ENCODE peak calls at places on chromosomes 12 and 14, in ten cellular contexts. One of them, this sample, is unnamed.
A peak's percentile ranks its signal among the peaks of the same experiment; 100 is the strongest.

GRCh38 chr14:44961151-44961729 is 507 bp downstream of the KLHL28 start:
- DNase-seq in GM13976: peak; percentile 48
- DNase-seq in B cell: peak; percentile 65
- DNase-seq in AG10803: peak; percentile 70
- DNase-seq in left ventricle myocardium inferior: peak; percentile 54
- DNase-seq in lower leg skin: peak; percentile 91
- DNase-seq in A549: peak; percentile 66
- DNase-seq in stomach: peak; percentile 51
- DNase-seq in BE2C: peak; percentile 57
- DNase-seq in choroid plexus epithelial cell: peak; percentile 77
- DNase-seq in this sample: no peak

GRCh38 chr14:90053044-90053443 is 8.8 kb upstream of the KCNK13 start:
- DNase-seq in GM13976: no peak
- DNase-seq in B cell: no peak
- DNase-seq in AG10803: peak; percentile 27
- DNase-seq in left ventricle myocardium inferior: no peak
- DNase-seq in lower leg skin: no peak
- DNase-seq in A549: no peak
- DNase-seq in stomach: no peak
- DNase-seq in BE2C: no peak
- DNase-seq in choroid plexus epithelial cell: no peak
- DNase-seq in this sample: no peak

GRCh38 chr12:57488397-57489156 is 709 bp downstream of the MARS1 start:
- DNase-seq in GM13976: no peak
- DNase-seq in B cell: no peak
- DNase-seq in AG10803: no peak
- DNase-seq in left ventricle myocardium inferior: no peak
- DNase-seq in lower leg skin: no peak
- DNase-seq in A549: no peak
- DNase-seq in stomach: no peak
- DNase-seq in BE2C: no peak
- DNase-seq in choroid plexus epithelial cell: peak; percentile 39
- DNase-seq in this sample: no peak

GRCh38 chr12:57504033-57504432 is 16.2 kb downstream of the MARS1 start:
- DNase-seq in GM13976: no peak
- DNase-seq in B cell: no peak
- DNase-seq in AG10803: no peak
- DNase-seq in left ventricle myocardium inferior: no peak
- DNase-seq in lower leg skin: no peak
- DNase-seq in A549: no peak
- DNase-seq in stomach: no peak
- DNase-seq in BE2C: no peak
- DNase-seq in choroid plexus epithelial cell: no peak
- DNase-seq in this sample: no peak

GRCh38 chr12:39682689-39683477 is 63.3 kb upstream of the ABCD2 start:
- DNase-seq in GM13976: no peak
- DNase-seq in B cell: no peak
- DNase-seq in AG10803: no peak
- DNase-seq in left ventricle myocardium inferior: no peak
- DNase-seq in lower leg skin: no peak
- DNase-seq in A549: no peak
- DNase-seq in stomach: no peak
- DNase-seq in BE2C: no peak
- DNase-seq in choroid plexus epithelial cell: no peak
- DNase-seq in this sample: no peak

GRCh38 chr12:46557539-46558373 is 185.2 kb upstream of the SLC38A2 start:
- DNase-seq in GM13976: no peak
- DNase-seq in B cell: no peak
- DNase-seq in AG10803: peak; percentile 88
- DNase-seq in left ventricle myocardium inferior: no peak
- DNase-seq in lower leg skin: no peak
- DNase-seq in A549: no peak
- DNase-seq in stomach: no peak
- DNase-seq in BE2C: no peak
- DNase-seq in choroid plexus epithelial cell: peak; percentile 53
- DNase-seq in this sample: no peak

GRCh38 chr14:52835122-52835903 is 43.9 kb upstream of the GNPNAT1 start:
- DNase-seq in GM13976: no peak
- DNase-seq in B cell: no peak
- DNase-seq in AG10803: peak; percentile 45
- DNase-seq in left ventricle myocardium inferior: no peak
- DNase-seq in lower leg skin: no peak
- DNase-seq in A549: peak; percentile 66
- DNase-seq in stomach: no peak
- DNase-seq in BE2C: peak; percentile 87
- DNase-seq in choroid plexus epithelial cell: peak; percentile 73
- DNase-seq in this sample: no peak

GRCh38 chr12:22500100-22500499 is 44.2 kb downstream of the C2CD5 start:
- DNase-seq in GM13976: no peak
- DNase-seq in B cell: no peak
- DNase-seq in AG10803: no peak
- DNase-seq in left ventricle myocardium inferior: no peak
- DNase-seq in lower leg skin: no peak
- DNase-seq in A549: no peak
- DNase-seq in stomach: no peak
- DNase-seq in BE2C: no peak
- DNase-seq in choroid plexus epithelial cell: no peak
- DNase-seq in this sample: no peak

GRCh38 chr14:53894456-53894855 is 62.2 kb downstream of the BMP4 start:
- DNase-seq in GM13976: peak; percentile 50
- DNase-seq in B cell: no peak
- DNase-seq in AG10803: peak; percentile 71
- DNase-seq in left ventricle myocardium inferior: no peak
- DNase-seq in lower leg skin: no peak
- DNase-seq in A549: no peak
- DNase-seq in stomach: no peak
- DNase-seq in BE2C: no peak
- DNase-seq in choroid plexus epithelial cell: peak; percentile 49
- DNase-seq in this sample: no peak

GRCh38 chr12:92144631-92145480 is 790 bp downstream of the BTG1 start:
- DNase-seq in GM13976: no peak
- DNase-seq in B cell: peak; percentile 60
- DNase-seq in AG10803: peak; percentile 55
- DNase-seq in left ventricle myocardium inferior: peak; percentile 44
- DNase-seq in lower leg skin: peak; percentile 91
- DNase-seq in A549: no peak
- DNase-seq in stomach: peak; percentile 74
- DNase-seq in BE2C: peak; percentile 58
- DNase-seq in choroid plexus epithelial cell: no peak
- DNase-seq in this sample: peak; percentile 66
- TF ChIP-seq CTCF in GM13976: no peak
- TF ChIP-seq CTCF in B cell: no peak
- TF ChIP-seq CTCF in AG10803: no peak
- TF ChIP-seq CTCF in left ventricle myocardium inferior: peak; percentile 8
- TF ChIP-seq CTCF in lower leg skin: no peak
- TF ChIP-seq CTCF in A549: no peak
- TF ChIP-seq CTCF in stomach: no peak
- TF ChIP-seq CTCF in BE2C: no peak
- TF ChIP-seq CTCF in choroid plexus epithelial cell: peak; percentile 23
- TF ChIP-seq CTCF in this sample: no peak

GRCh38 chr12:7833831-7834230 is 38.9 kb downstream of the SLC2A14 start:
- DNase-seq in GM13976: no peak
- DNase-seq in B cell: no peak
- DNase-seq in AG10803: no peak
- DNase-seq in left ventricle myocardium inferior: no peak
- DNase-seq in lower leg skin: no peak
- DNase-seq in A549: no peak
- DNase-seq in stomach: no peak
- DNase-seq in BE2C: no peak
- DNase-seq in choroid plexus epithelial cell: no peak
- DNase-seq in this sample: no peak

GRCh38 chr12:7835766-7836165 is 36.9 kb downstream of the SLC2A14 start:
- DNase-seq in GM13976: no peak
- DNase-seq in B cell: no peak
- DNase-seq in AG10803: no peak
- DNase-seq in left ventricle myocardium inferior: no peak
- DNase-seq in lower leg skin: no peak
- DNase-seq in A549: no peak
- DNase-seq in stomach: no peak
- DNase-seq in BE2C: no peak
- DNase-seq in choroid plexus epithelial cell: no peak
- DNase-seq in this sample: no peak

GRCh38 chr12:7835116-7835515 is 37.6 kb downstream of the SLC2A14 start:
- DNase-seq in GM13976: no peak
- DNase-seq in B cell: no peak
- DNase-seq in AG10803: no peak
- DNase-seq in left ventricle myocardium inferior: no peak
- DNase-seq in lower leg skin: no peak
- DNase-seq in A549: no peak
- DNase-seq in stomach: no peak
- DNase-seq in BE2C: no peak
- DNase-seq in choroid plexus epithelial cell: no peak
- DNase-seq in this sample: no peak

GRCh38 chr12:7834701-7835100 is 38.0 kb downstream of the SLC2A14 start:
- DNase-seq in GM13976: no peak
- DNase-seq in B cell: no peak
- DNase-seq in AG10803: no peak
- DNase-seq in left ventricle myocardium inferior: no peak
- DNase-seq in lower leg skin: no peak
- DNase-seq in A549: no peak
- DNase-seq in stomach: no peak
- DNase-seq in BE2C: no peak
- DNase-seq in choroid plexus epithelial cell: no peak
- DNase-seq in this sample: no peak

DNA sequence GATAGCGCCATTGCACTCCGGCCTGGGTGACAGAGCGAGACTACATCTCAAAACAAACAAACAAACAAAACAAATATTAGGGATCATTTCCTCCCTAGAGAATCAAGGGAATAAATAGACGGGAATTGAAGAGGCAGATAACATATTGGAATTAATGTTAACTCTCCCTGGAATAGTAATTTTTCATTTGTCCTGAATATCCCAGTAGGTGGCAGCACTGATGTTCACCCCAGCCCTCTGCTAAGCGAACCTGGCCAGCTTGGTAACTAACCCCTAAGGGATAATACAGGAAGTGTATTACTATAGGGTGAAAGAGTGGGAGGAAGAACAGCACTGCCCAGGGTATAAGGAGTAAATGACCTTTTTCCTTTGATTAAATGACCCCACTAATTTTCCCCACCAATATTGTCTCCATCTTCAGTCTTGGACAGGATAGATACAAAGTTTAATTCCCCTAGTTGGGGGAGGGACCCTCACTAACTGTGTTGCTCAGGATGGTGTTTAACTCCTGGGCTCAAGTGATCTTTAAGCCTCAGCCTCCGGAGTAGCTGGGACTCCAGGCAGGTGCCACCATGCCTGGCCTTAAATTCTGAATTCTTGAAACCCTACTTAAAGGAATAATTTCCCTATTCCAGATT is 40.5 kb downstream of the SLC2A14 start:
- DNase-seq in GM13976: peak; percentile 73
- DNase-seq in B cell: peak; percentile 36
- DNase-seq in AG10803: peak; percentile 70
- DNase-seq in left ventricle myocardium inferior: no peak
- DNase-seq in lower leg skin: no peak
- DNase-seq in A549: peak; percentile 83
- DNase-seq in stomach: no peak
- DNase-seq in BE2C: peak; percentile 40
- DNase-seq in choroid plexus epithelial cell: peak; percentile 83
- DNase-seq in this sample: no peak
- TF ChIP-seq CTCF in GM13976: peak; percentile 37
- TF ChIP-seq CTCF in B cell: peak; percentile 50
- TF ChIP-seq CTCF in AG10803: peak; percentile 78
- TF ChIP-seq CTCF in left ventricle myocardium inferior: peak; percentile 46
- TF ChIP-seq CTCF in lower leg skin: no peak
- TF ChIP-seq CTCF in A549: peak; percentile 67
- TF ChIP-seq CTCF in stomach: peak; percentile 30
- TF ChIP-seq CTCF in BE2C: peak; percentile 63
- TF ChIP-seq CTCF in choroid plexus epithelial cell: peak; percentile 79
- TF ChIP-seq CTCF in this sample: peak; percentile 16

GRCh38 chr12:109785854-109786253 is 47.3 kb downstream of the TRPV4 start:
- DNase-seq in GM13976: no peak
- DNase-seq in B cell: no peak
- DNase-seq in AG10803: no peak
- DNase-seq in left ventricle myocardium inferior: no peak
- DNase-seq in lower leg skin: no peak
- DNase-seq in A549: no peak
- DNase-seq in stomach: no peak
- DNase-seq in BE2C: no peak
- DNase-seq in choroid plexus epithelial cell: no peak
- DNase-seq in this sample: no peak

GRCh38 chr12:109781668-109782321 is 51.4 kb downstream of the TRPV4 start:
- DNase-seq in GM13976: no peak
- DNase-seq in B cell: no peak
- DNase-seq in AG10803: no peak
- DNase-seq in left ventricle myocardium inferior: no peak
- DNase-seq in lower leg skin: no peak
- DNase-seq in A549: no peak
- DNase-seq in stomach: no peak
- DNase-seq in BE2C: peak; percentile 17
- DNase-seq in choroid plexus epithelial cell: no peak
- DNase-seq in this sample: no peak

GRCh38 chr12:109782322-109782695 is 50.9 kb downstream of the TRPV4 start:
- DNase-seq in GM13976: no peak
- DNase-seq in B cell: no peak
- DNase-seq in AG10803: no peak
- DNase-seq in left ventricle myocardium inferior: no peak
- DNase-seq in lower leg skin: no peak
- DNase-seq in A549: no peak
- DNase-seq in stomach: no peak
- DNase-seq in BE2C: peak; percentile 24
- DNase-seq in choroid plexus epithelial cell: no peak
- DNase-seq in this sample: no peak

GRCh38 chr12:109783135-109783964 is 49.8 kb downstream of the TRPV4 start:
- DNase-seq in GM13976: no peak
- DNase-seq in B cell: no peak
- DNase-seq in AG10803: no peak
- DNase-seq in left ventricle myocardium inferior: no peak
- DNase-seq in lower leg skin: no peak
- DNase-seq in A549: no peak
- DNase-seq in stomach: no peak
- DNase-seq in BE2C: peak; percentile 14
- DNase-seq in choroid plexus epithelial cell: no peak
- DNase-seq in this sample: no peak

DNA sequence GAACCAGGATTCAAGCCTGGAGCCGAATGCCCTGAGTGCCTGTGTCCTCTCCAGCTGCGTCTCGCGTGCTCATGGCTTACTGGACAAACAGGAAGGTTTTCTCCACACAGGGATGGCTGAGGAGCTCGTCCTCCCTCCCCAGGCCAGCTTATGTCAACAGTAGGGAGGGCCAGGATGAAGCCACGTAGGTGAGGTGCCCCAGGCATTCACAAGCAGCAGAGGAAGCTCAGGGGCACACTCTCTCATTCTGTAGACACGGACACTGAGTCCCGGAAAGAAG is 49.3 kb downstream of the TRPV4 start:
- DNase-seq in GM13976: no peak
- DNase-seq in B cell: no peak
- DNase-seq in AG10803: no peak
- DNase-seq in left ventricle myocardium inferior: no peak
- DNase-seq in lower leg skin: no peak
- DNase-seq in A549: no peak
- DNase-seq in stomach: no peak
- DNase-seq in BE2C: no peak
- DNase-seq in choroid plexus epithelial cell: no peak
- DNase-seq in this sample: no peak
- TF ChIP-seq CTCF in GM13976: no peak
- TF ChIP-seq CTCF in B cell: no peak
- TF ChIP-seq CTCF in AG10803: no peak
- TF ChIP-seq CTCF in left ventricle myocardium inferior: no peak
- TF ChIP-seq CTCF in lower leg skin: no peak
- TF ChIP-seq CTCF in A549: no peak
- TF ChIP-seq CTCF in stomach: no peak
- TF ChIP-seq CTCF in BE2C: no peak
- TF ChIP-seq CTCF in choroid plexus epithelial cell: no peak
- TF ChIP-seq CTCF in this sample: no peak

GRCh38 chr12:17571047-17571446 is 518.9 kb downstream of the RERGL start:
- DNase-seq in GM13976: no peak
- DNase-seq in B cell: no peak
- DNase-seq in AG10803: no peak
- DNase-seq in left ventricle myocardium inferior: no peak
- DNase-seq in lower leg skin: no peak
- DNase-seq in A549: no peak
- DNase-seq in stomach: no peak
- DNase-seq in BE2C: no peak
- DNase-seq in choroid plexus epithelial cell: no peak
- DNase-seq in this sample: no peak
- TF ChIP-seq CTCF in GM13976: no peak
- TF ChIP-seq CTCF in B cell: no peak
- TF ChIP-seq CTCF in AG10803: no peak
- TF ChIP-seq CTCF in left ventricle myocardium inferior: no peak
- TF ChIP-seq CTCF in lower leg skin: no peak
- TF ChIP-seq CTCF in A549: no peak
- TF ChIP-seq CTCF in stomach: no peak
- TF ChIP-seq CTCF in BE2C: no peak
- TF ChIP-seq CTCF in choroid plexus epithelial cell: no peak
- TF ChIP-seq CTCF in this sample: no peak

This sample was measured in mesothelial cell of epicardium.